ENCODE peak calls at places on chromosomes 3 and 15, in seven cellular contexts. B, F, X, D, C, A and G are unnamed samples.

GRCh38 chr3:141482250-141482937 is 4.4 kb upstream of the RASA2 start:
- DNase-seq in D (peak), X (peak), C (no peak), F (no peak), B (peak), A (no peak), G (no peak)

GRCh38 chr15:90594297-90594696 is 64.6 kb downstream of the CRTC3 start:
- DNase-seq in F (peak), D (peak), C (peak), B (no peak), X (peak), A (peak), G (peak)

GRCh38 chr15:29086891-29087290 is 182.7 kb downstream of the NSMCE3 start:
- DNase-seq in C (peak), F (no peak), A (no peak), D (no peak), B (no peak), X (no peak), G (no peak)

GRCh38 chr15:50116477-50116876 is 2.6 kb downstream of the ATP8B4 start:
- DNase-seq in A (no peak), X (peak), D (peak), F (no peak), C (no peak), B (no peak), G (no peak)

GRCh38 chr3:149815318-149815717 is 2.3 kb downstream of the RNF13 start:
- DNase-seq in C (no peak), X (no peak), A (no peak), D (no peak), B (no peak), F (no peak), G (no peak)

GRCh38 chr3:143120716-143121239 is 1.2 kb downstream of the CHST2 start:
- DNase-seq in F (no peak), C (no peak), D (no peak), A (peak), X (peak), B (no peak), G (no peak)

GRCh38 chr15:94421711-94422110 is 190.3 kb downstream of the MCTP2 start:
- DNase-seq in A (no peak), C (no peak), X (no peak), B (no peak), D (no peak), F (no peak), G (no peak)

GRCh38 chr3:50204804-50205718 is at the start of gene SLC38A3:
- DNase-seq in F (no peak), A (no peak), D (no peak), C (no peak), B (no peak), X (no peak), G (peak)

GRCh38 chr3:117278424-117279190 is 569.0 kb downstream of the TUSC7 start:
- DNase-seq in A (no peak), D (peak), X (no peak), B (no peak), F (no peak), C (no peak), G (no peak)

GRCh38 chr3:120683213-120683612 is 1.2 kb upstream of the HGD start:
- DNase-seq in A (no peak), F (no peak), X (no peak), B (no peak), D (no peak), C (no peak), G (no peak)

GRCh38 chr3:113000691-113001090 is 9.9 kb downstream of the GTPBP8 start:
- DNase-seq in A (no peak), C (no peak), D (no peak), F (no peak), X (no peak), B (no peak), G (no peak)

GRCh38 chr3:33299395-33300081 is 22.3 kb downstream of the FBXL2 start:
- DNase-seq in D (peak), F (no peak), B (peak), C (no peak), A (no peak), X (peak), G (no peak)

GRCh38 chr3:167750273-167750971 is 14.9 kb downstream of the SERPINI1 start:
- DNase-seq in C (no peak), X (no peak), A (no peak), F (no peak), B (no peak), D (no peak), G (no peak)

GRCh38 chr3:30341079-30341478 is 265.3 kb upstream of the TGFBR2 start:
- DNase-seq in F (no peak), C (no peak), B (no peak), A (no peak), D (no peak), X (no peak), G (no peak)